ENCODE peak calls at places on chromosome 9, in nine cellular contexts. V is AG04450; P is GM20000; X is fibroblast of mammary gland; F is left colon; E is NCI-H82; U is GM13977; N is effector CD4-positive, alpha-beta T cell; M is H9. A is an unnamed sample.

GRCh38 chr9:110575169-110575568 is 4.4 kb downstream of the SVEP1 start:
- DNase-seq in V (no peak), P (no peak), X (peak), F (no peak), E (no peak), U (no peak), N (no peak), M (no peak), A (peak)

GRCh38 chr9:136460772-136461325 is 21.2 kb upstream of the INPP5E start:
- DNase-seq in V (no peak), P (no peak), X (no peak), F (no peak), E (no peak), U (no peak), N (no peak), M (no peak), A (no peak)

GRCh38 chr9:124033348-124033747 is 21.8 kb downstream of the LHX2 start:
- DNase-seq in V (no peak), P (no peak), X (no peak), F (no peak), E (no peak), U (no peak), N (no peak), M (no peak), A (no peak)

GRCh38 chr9:93587651-93588347 is 11.4 kb downstream of the PHF2 start:
- DNase-seq in V (no peak), P (no peak), X (no peak), F (no peak), E (no peak), U (no peak), N (no peak), M (peak), A (no peak)

GRCh38 chr9:86181379-86182315 is 77.8 kb downstream of the C9orf153 start:
- DNase-seq in V (no peak), P (no peak), X (no peak), F (no peak), E (no peak), U (no peak), N (no peak), M (no peak), A (no peak)

GRCh38 chr9:111348821-111349271 is 18.8 kb upstream of the OR2K2 start:
- DNase-seq in V (no peak), P (no peak), X (peak), F (peak), E (no peak), U (no peak), N (no peak), M (no peak), A (peak)

GRCh38 chr9:8025532-8025931 is 226.0 kb upstream of the DMAC1 start:
- DNase-seq in V (no peak), P (no peak), X (peak), F (no peak), E (no peak), U (no peak), N (no peak), M (no peak), A (peak)

GRCh38 chr9:123416171-123416570 is 60.2 kb downstream of the CRB2 start:
- DNase-seq in V (no peak), P (no peak), X (no peak), F (no peak), E (no peak), U (no peak), N (no peak), M (no peak), A (no peak)

GRCh38 chr9:115036691-115037090 is 81.3 kb downstream of the TNC start:
- DNase-seq in V (no peak), P (no peak), X (no peak), F (no peak), E (no peak), U (no peak), N (no peak), M (no peak), A (no peak)

A was measured in fibroblast of the aortic adventitia.